ENCODE peak calls at places on chromosomes 11 and 22, in four cellular contexts. Z is PC-9, H is psoas muscle, N is lower lobe of right lung. X is an unnamed sample.

GRCh38 chr11:122115520-122116343 is at the start of gene BLID:
- DNase-seq in Z (no peak), H (peak; percentile 21), N (peak; percentile 75), X (no peak)

GRCh38 chr22:25420471-25420924 is 144.0 kb upstream of the GRK3 start:
- DNase-seq in N (no peak), H (no peak), Z (no peak), X (no peak)

GRCh38 chr11:117443269-117444186 is 115.9 kb downstream of the CEP164 start:
- DNase-seq in Z (peak; percentile 28), H (no peak), N (no peak), X (no peak)

GRCh38 chr11:35845860-35846259 is 98.0 kb upstream of the LDLRAD3 start:
- DNase-seq in H (no peak), Z (no peak), N (no peak), X (peak; percentile 18)

GRCh38 chr22:25696763-25697710 is 45.0 kb upstream of the MYO18B start:
- DNase-seq in Z (no peak), H (no peak), N (no peak), X (no peak)

GRCh38 chr11:2771758-2772466 is 72.1 kb upstream of the KCNQ1OT1 start:
- DNase-seq in H (no peak), N (peak; percentile 25), Z (no peak), X (no peak)

GRCh38 chr11:107591446-107592236 is 694 bp downstream of the ELMOD1 start:
- DNase-seq in N (no peak), H (no peak), Z (no peak), X (no peak)

GRCh38 chr22:28051787-28052356 is 132.8 kb upstream of the PITPNB start:
- DNase-seq in Z (peak; percentile 46), N (no peak), H (peak; percentile 72), X (no peak)

GRCh38 chr22:38398609-38399401 is 56.2 kb downstream of the KCNJ4 start:
- DNase-seq in Z (peak; percentile 89), N (peak; percentile 87), H (peak; percentile 88), X (no peak)

GRCh38 chr11:128735935-128736610 is 42.2 kb downstream of the FLI1 start:
- DNase-seq in N (no peak), H (no peak), Z (no peak), X (no peak)

GRCh38 chr11:66035653-66036333 is 9.5 kb upstream of the CATSPER1 start:
- DNase-seq in Z (no peak), H (no peak), N (no peak), X (no peak)

GRCh38 chr22:27576815-27577564 is 224.6 kb downstream of the MN1 start:
- DNase-seq in H (no peak), Z (no peak), N (no peak), X (no peak)

GRCh38 chr11:121964591-121964990 is 151.4 kb downstream of the BLID start:
- DNase-seq in N (no peak), Z (no peak), H (no peak), X (peak; percentile 10)

GRCh38 chr11:105392546-105392945 is 217.3 kb upstream of the GRIA4 start:
- DNase-seq in Z (no peak), H (no peak), N (no peak), X (no peak)

GRCh38 chr11:12838463-12839120 is 164.4 kb downstream of the TEAD1 start:
- DNase-seq in Z (no peak), H (no peak), N (no peak), X (peak; percentile 63)

DNA sequence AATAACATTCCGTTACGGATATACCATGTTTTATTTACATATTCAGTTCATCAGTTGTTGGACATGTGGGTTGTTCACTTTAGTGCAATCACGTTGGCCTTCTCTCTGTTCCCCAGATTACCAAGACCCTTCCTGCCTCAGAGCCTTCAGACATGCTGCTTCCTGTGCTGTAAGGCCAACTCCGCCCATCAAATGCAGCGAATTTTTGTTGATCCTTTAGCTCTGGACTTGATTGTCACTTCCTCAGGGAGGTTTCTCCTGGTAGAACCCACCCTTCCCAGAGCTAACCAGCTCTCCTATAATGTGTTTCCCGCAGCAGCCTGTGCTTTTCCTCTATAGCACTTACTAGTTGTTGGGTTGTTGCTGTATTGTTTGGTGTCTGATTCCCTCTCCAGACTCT is 39.4 kb downstream of the SWAP70 start:
- DNase-seq in H (no peak), N (no peak), Z (no peak), X (no peak)
- H3K27ac ChIP-seq in H (no peak overlapping the region), N (peak overlapping the region; percentile 4), Z (no peak overlapping the region), X (no peak overlapping the region)

GRCh38 chr11:34184505-34185015 is 79.1 kb downstream of the NAT10 start:
- DNase-seq in H (no peak), N (no peak), Z (no peak), X (no peak)

GRCh38 chr11:34182425-34182824 is 77.0 kb downstream of the NAT10 start:
- DNase-seq in H (no peak), N (no peak), Z (no peak), X (no peak)

GRCh38 chr11:34183840-34184358 is 78.5 kb downstream of the NAT10 start:
- DNase-seq in Z (no peak), H (no peak), N (no peak), X (no peak)

GRCh38 chr11:34181856-34182405 is 76.5 kb downstream of the NAT10 start:
- DNase-seq in Z (no peak), H (no peak), N (peak; percentile 4), X (no peak)

GRCh38 chr11:34182921-34183685 is 77.7 kb downstream of the NAT10 start:
- DNase-seq in Z (no peak), N (no peak), H (no peak), X (no peak)
- H3K27ac ChIP-seq in Z (no peak overlapping the region), N (no peak overlapping the region), H (no peak overlapping the region), X (no peak overlapping the region)

GRCh38 chr11:44835979-44836378 is 109.2 kb downstream of the TSPAN18 start:
- DNase-seq in H (no peak), N (no peak), Z (no peak), X (no peak)
- H3K27ac ChIP-seq in H (no peak overlapping the region), N (no peak overlapping the region), Z (no peak overlapping the region), X (no peak overlapping the region)

DNA sequence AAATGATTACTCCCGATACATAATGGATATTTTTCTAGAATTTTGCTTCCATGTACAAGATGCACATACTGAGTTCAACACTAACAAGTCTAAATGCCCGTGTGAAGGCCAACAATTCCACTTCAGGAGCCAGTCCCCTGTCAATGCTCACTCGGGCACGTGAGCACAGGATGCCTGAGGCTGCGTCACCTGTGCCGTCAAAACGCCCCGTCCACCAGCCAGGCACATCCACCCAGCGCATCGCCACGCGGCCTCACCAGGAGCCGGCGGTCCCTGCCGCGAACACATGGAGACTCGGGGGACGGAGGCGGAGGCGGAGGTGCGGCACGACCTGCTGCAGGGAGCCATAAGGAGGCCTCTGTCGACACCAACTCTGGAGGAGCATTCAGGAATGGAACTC is 9.8 kb downstream of the TOLLIP start:
- DNase-seq in H (no peak), N (peak; percentile 45), Z (no peak), X (no peak)
- H3K27ac ChIP-seq in H (peak overlapping the region; percentile 91), N (peak overlapping the region; percentile 54), Z (peak overlapping the region; percentile 16), X (peak overlapping the region; percentile 46)

DNA sequence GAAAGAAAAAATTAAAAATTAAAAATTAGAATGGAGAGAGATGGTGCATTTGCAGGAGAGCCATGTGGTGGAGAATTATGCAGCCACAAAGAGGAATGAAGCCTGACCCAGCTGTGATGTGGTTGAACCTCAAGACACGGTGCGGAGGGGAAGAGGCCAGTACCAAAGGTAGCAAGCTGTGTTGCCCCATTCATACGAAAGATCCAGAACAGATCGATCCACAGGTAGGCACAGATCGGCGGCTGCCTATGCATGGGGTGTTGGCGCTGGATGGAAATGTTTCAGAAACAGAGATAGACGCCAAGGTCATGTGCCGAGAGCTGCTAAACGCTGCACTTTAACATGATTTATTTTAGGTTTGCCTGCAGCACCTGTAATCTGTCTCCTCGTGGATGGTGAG is 992.3 kb downstream of the BRD1 start:
- DNase-seq in Z (no peak), N (no peak), H (no peak), X (no peak)
- H3K27ac ChIP-seq in Z (no peak overlapping the region), N (no peak overlapping the region), H (no peak overlapping the region), X (no peak overlapping the region)

DNA sequence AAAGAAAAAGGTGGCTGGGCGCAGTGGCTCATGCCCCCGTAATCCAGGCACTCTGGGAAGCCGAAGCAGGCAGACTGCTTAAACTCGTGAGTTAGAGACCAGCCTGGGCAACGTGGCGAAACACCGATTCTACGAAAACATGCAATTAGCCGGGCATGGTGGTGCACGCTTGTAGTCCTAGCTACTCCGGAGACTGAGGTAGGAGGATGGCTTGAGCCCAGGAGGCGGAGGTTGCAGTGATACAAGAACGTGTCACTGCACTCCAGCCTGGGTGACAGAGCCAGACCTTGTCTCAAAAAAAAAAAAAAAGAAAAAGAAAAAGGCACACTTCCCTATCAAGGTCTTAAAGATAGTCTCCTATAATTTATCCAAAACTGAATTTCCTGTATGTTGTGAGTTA is 39.4 kb downstream of the DGCR2 start:
- DNase-seq in N (no peak), Z (no peak), H (no peak), X (no peak)
- H3K27ac ChIP-seq in N (no peak overlapping the region), Z (no peak overlapping the region), H (no peak overlapping the region), X (no peak overlapping the region)

X was measured in epithelial cell of prostate.